ENCODE peak calls at places on chromosomes 7 and 10, in six cellular contexts. A is adrenal gland, H is psoas muscle, N is neural progenitor cell, W is coronary artery, K is sigmoid colon. L is an unnamed sample.

GRCh38 chr10:36725581-36726520 is 399.5 kb upstream of the ANKRD30A start:
- DNase-seq in H (peak; percentile 49), A (peak; percentile 42), K (no peak), W (no peak), N (peak; percentile 80), L (peak; percentile 50)

GRCh38 chr10:50651808-50652207 is 28.1 kb upstream of the SGMS1 start:
- DNase-seq in H (no peak), K (no peak), W (no peak), A (no peak), N (no peak), L (no peak)

GRCh38 chr7:68604516-68604915 is 993.8 kb upstream of the AUTS2 start:
- DNase-seq in A (no peak), W (no peak), N (no peak), K (no peak), H (no peak), L (no peak)

GRCh38 chr7:64876792-64877713 is 26.0 kb upstream of the ZNF273 start:
- DNase-seq in W (peak; percentile 73), A (peak; percentile 72), H (peak; percentile 68), N (peak; percentile 61), K (peak; percentile 83), L (no peak)

GRCh38 chr7:94064541-94065191 is 60.5 kb upstream of the BET1 start:
- DNase-seq in N (peak; percentile 15), A (peak; percentile 26), H (no peak), K (no peak), W (no peak), L (no peak)

GRCh38 chr7:69269756-69270155 is 328.5 kb upstream of the AUTS2 start:
- DNase-seq in K (no peak), H (no peak), W (peak; percentile 9), N (no peak), A (no peak), L (no peak)

GRCh38 chr10:13984647-13985155 is 346.0 kb downstream of the FRMD4A start:
- DNase-seq in W (peak; percentile 62), N (no peak), K (no peak), A (no peak), H (no peak), L (no peak)

GRCh38 chr7:141999219-141999618 is 3.5 kb downstream of the MGAM start:
- DNase-seq in W (no peak), N (no peak), A (no peak), K (no peak), H (no peak), L (no peak)

GRCh38 chr7:105304040-105304895 is 84.5 kb downstream of the SRPK2 start:
- DNase-seq in W (no peak), A (no peak), H (no peak), K (no peak), N (no peak), L (no peak)

GRCh38 chr10:34528320-34528719 is 286.8 kb downstream of the PARD3 start:
- DNase-seq in N (peak; percentile 64), K (no peak), A (peak; percentile 48), H (peak; percentile 21), W (no peak), L (peak; percentile 28)

GRCh38 chr7:77570330-77571011 is 33.4 kb downstream of the PTPN12 start:
- DNase-seq in W (no peak), N (no peak), K (no peak), H (no peak), A (no peak), L (no peak)

GRCh38 chr10:133026726-133027395 is 60.9 kb upstream of the ADGRA1 start:
- DNase-seq in K (no peak), A (no peak), W (no peak), H (no peak), N (no peak), L (no peak)

GRCh38 chr7:77199008-77199966 is at the start of gene FGL2:
- DNase-seq in H (peak; percentile 52), K (peak; percentile 89), W (peak; percentile 86), A (peak; percentile 55), N (peak; percentile 74), L (no peak)

GRCh38 chr7:50653997-50654425 is 88.8 kb upstream of the DDC start:
- DNase-seq in H (peak; percentile 72), N (no peak), A (peak; percentile 29), K (peak; percentile 95), W (peak; percentile 81), L (no peak)

GRCh38 chr10:77857272-77857671 is 69.3 kb downstream of the DLG5 start:
- DNase-seq in N (no peak), W (no peak), H (no peak), A (peak; percentile 82), K (no peak), L (peak; percentile 86)

GRCh38 chr10:101760510-101760909 is 15.4 kb downstream of the FGF8 start:
- DNase-seq in K (peak; percentile 33), N (no peak), A (no peak), W (no peak), H (no peak), L (no peak)

GRCh38 chr7:113561446-113561845 is 357.4 kb downstream of the PPP1R3A start:
- DNase-seq in N (no peak), W (no peak), H (no peak), K (no peak), A (no peak), L (no peak)

GRCh38 chr7:35185908-35186731 is 67.8 kb downstream of the TBX20 start:
- DNase-seq in K (peak; percentile 58), W (peak; percentile 68), H (peak; percentile 13), N (peak; percentile 74), A (peak; percentile 26), L (no peak)

GRCh38 chr10:118017850-118018249 is 28.9 kb downstream of the RAB11FIP2 start:
- DNase-seq in W (no peak), H (no peak), K (no peak), N (peak; percentile 89), A (no peak), L (no peak)

GRCh38 chr7:138878064-138878463 is 80.1 kb upstream of the ATP6V0A4 start:
- DNase-seq in W (no peak), K (no peak), N (no peak), A (no peak), H (no peak), L (no peak)

GRCh38 chr10:104925232-104925851 is 284.3 kb downstream of the SORCS3 start:
- DNase-seq in N (peak; percentile 75), H (no peak), W (no peak), A (peak; percentile 58), K (no peak), L (peak; percentile 57)

GRCh38 chr7:107718456-107719193 is 25.3 kb upstream of the CBLL1 start:
- DNase-seq in W (no peak), N (no peak), H (no peak), K (no peak), A (no peak), L (no peak)

GRCh38 chr10:5373321-5373720 is 8.6 kb downstream of the UCN3 start:
- DNase-seq in W (no peak), A (no peak), N (no peak), H (no peak), K (no peak), L (no peak)

GRCh38 chr7:155921804-155922506 is 109.7 kb upstream of the SHH start:
- DNase-seq in K (peak; percentile 42), A (no peak), W (no peak), N (no peak), H (no peak), L (peak; percentile 86)

GRCh38 chr10:1687190-1687589 is 50.1 kb downstream of the ADARB2 start:
- DNase-seq in H (no peak), W (no peak), A (no peak), K (no peak), N (no peak), L (no peak)

GRCh38 chr7:47763063-47763974 is 181.4 kb upstream of the TNS3 start:
- DNase-seq in N (peak; percentile 62), K (no peak), A (no peak), H (no peak), W (no peak), L (peak; percentile 92)

GRCh38 chr10:59709472-59710125 is at the start of gene SLC16A9:
- DNase-seq in N (peak; percentile 89), H (peak; percentile 52), A (peak; percentile 86), K (peak; percentile 67), W (no peak), L (peak; percentile 67)

GRCh38 chr7:138097064-138097741 is 20.9 kb downstream of the AKR1D1 start:
- DNase-seq in H (no peak), W (no peak), A (peak; percentile 65), K (no peak), N (peak; percentile 30), L (peak; percentile 77)

GRCh38 chr7:159067870-159068787 is 76.5 kb downstream of the VIPR2 start:
- DNase-seq in K (peak; percentile 92), H (peak; percentile 79), N (no peak), A (no peak), W (peak; percentile 92), L (no peak)

GRCh38 chr7:25852995-25853713 is 298.8 kb upstream of the NFE2L3 start:
- DNase-seq in W (no peak), K (no peak), N (no peak), H (no peak), A (no peak), L (no peak)

DNA sequence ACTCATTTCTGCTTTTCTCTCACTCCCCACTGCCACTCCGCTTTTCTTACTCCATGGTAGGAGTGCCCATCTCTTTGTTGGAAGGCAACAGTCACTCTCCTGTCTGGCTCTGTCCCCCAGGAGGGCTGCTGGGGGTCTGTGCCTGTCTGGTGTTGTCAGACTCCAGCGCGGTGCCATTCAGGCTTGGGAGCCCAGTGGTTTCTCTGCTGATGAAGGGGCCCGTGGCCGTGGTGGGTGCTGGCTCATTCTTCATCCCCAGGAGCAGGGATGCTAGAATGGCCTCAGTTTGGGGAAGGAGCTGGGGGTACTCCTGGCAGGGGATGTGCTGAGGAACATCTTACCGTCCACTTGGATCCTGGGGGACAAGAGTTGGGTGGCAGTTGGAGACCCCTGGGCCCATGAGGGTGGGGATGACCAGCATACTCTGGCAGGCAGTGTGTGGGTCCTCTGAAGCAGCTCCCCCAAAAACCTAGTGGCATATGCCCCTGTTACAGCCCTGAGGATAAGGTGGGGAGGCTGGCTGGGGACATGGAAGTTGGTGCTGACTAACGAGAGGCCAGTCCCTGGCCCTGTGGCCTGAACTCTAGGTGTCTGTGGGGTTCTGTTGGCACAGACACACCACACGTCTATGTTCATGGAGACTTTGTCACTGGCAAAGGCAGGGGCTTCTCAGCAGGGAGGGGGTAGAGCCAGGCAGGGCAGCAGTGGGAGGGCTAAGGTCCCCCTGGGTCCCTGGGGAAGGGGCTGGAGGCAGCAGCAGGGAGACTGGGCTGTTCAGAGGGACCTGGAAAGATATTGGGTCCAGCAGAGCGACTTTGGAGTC is 102.8 kb upstream of the RET start:
- DNase-seq in K (peak; percentile 57), W (peak; percentile 70), H (no peak), N (no peak), A (no peak), L (peak; percentile 28)
- H3K4me3 ChIP-seq in K (no peak overlapping the region), W (no peak overlapping the region), H (no peak overlapping the region), N (no peak overlapping the region), A (no peak overlapping the region), L (no peak overlapping the region)

GRCh38 chr7:56023500-56023899 is 27.7 kb downstream of the PSPH start:
- DNase-seq in K (no peak), H (no peak), W (no peak), N (no peak), A (no peak), L (no peak)

GRCh38 chr7:56019501-56019900 is 31.7 kb downstream of the PSPH start:
- DNase-seq in K (no peak), H (no peak), A (no peak), W (no peak), N (no peak), L (no peak)
- H3K4me3 ChIP-seq in K (no peak overlapping the region), H (no peak overlapping the region), A (no peak overlapping the region), W (no peak overlapping the region), N (no peak overlapping the region), L (no peak overlapping the region)

GRCh38 chr7:149692056-149692455 is 81.3 kb downstream of the ZNF467 start:
- DNase-seq in A (no peak), H (no peak), W (no peak), K (no peak), N (no peak), L (no peak)
- H3K4me3 ChIP-seq in A (no peak overlapping the region), H (no peak overlapping the region), W (no peak overlapping the region), K (no peak overlapping the region), N (peak overlapping the region; percentile 44), L (no peak overlapping the region)

GRCh38 chr10:45602082-45602730 is 70.4 kb downstream of the ZFAND4 start:
- DNase-seq in A (no peak), W (no peak), K (no peak), H (no peak), N (no peak), L (no peak)
- H3K4me3 ChIP-seq in A (no peak overlapping the region), W (no peak overlapping the region), K (no peak overlapping the region), H (no peak overlapping the region), N (no peak overlapping the region), L (no peak overlapping the region)